ENCODE peak calls at places on chromosomes 11 and 22, in ten cellular contexts. One of them, this sample, is unnamed.

GRCh38 chr11:43268786-43269185 is 43.0 kb upstream of the API5 start:
- DNase-seq in K562: no peak
- DNase-seq in A549: no peak
- DNase-seq in gastrocnemius medialis: no peak
- DNase-seq in right lobe of liver: no peak
- DNase-seq in uterus: no peak
- DNase-seq in thyroid gland: no peak
- DNase-seq in stomach: no peak
- DNase-seq in upper lobe of left lung: no peak
- DNase-seq in IMR-90: no peak
- DNase-seq in this sample: no peak

GRCh38 chr22:22925795-22926358 is 38.3 kb downstream of the IGLL5 start:
- DNase-seq in K562: peak; percentile 65
- DNase-seq in A549: no peak
- DNase-seq in gastrocnemius medialis: no peak
- DNase-seq in right lobe of liver: no peak
- DNase-seq in uterus: no peak
- DNase-seq in thyroid gland: no peak
- DNase-seq in stomach: no peak
- DNase-seq in upper lobe of left lung: no peak
- DNase-seq in IMR-90: no peak
- DNase-seq in this sample: no peak

GRCh38 chr22:39146256-39147101 is 6.0 kb downstream of the CBX7 start:
- DNase-seq in K562: no peak
- DNase-seq in A549: no peak
- DNase-seq in gastrocnemius medialis: no peak
- DNase-seq in right lobe of liver: no peak
- DNase-seq in uterus: no peak
- DNase-seq in thyroid gland: no peak
- DNase-seq in stomach: no peak
- DNase-seq in upper lobe of left lung: no peak
- DNase-seq in IMR-90: no peak
- DNase-seq in this sample: no peak

GRCh38 chr11:35236667-35237003 is 97.7 kb downstream of the CD44 start:
- DNase-seq in K562: no peak
- DNase-seq in A549: no peak
- DNase-seq in gastrocnemius medialis: no peak
- DNase-seq in right lobe of liver: peak; percentile 33
- DNase-seq in uterus: no peak
- DNase-seq in thyroid gland: peak; percentile 45
- DNase-seq in stomach: no peak
- DNase-seq in upper lobe of left lung: peak; percentile 48
- DNase-seq in IMR-90: peak; percentile 60
- DNase-seq in this sample: no peak

GRCh38 chr11:118054712-118055640 is 21.9 kb upstream of the TMPRSS4 start:
- DNase-seq in K562: no peak
- DNase-seq in A549: no peak
- DNase-seq in gastrocnemius medialis: no peak
- DNase-seq in right lobe of liver: no peak
- DNase-seq in uterus: no peak
- DNase-seq in thyroid gland: no peak
- DNase-seq in stomach: peak; percentile 21
- DNase-seq in upper lobe of left lung: no peak
- DNase-seq in IMR-90: no peak
- DNase-seq in this sample: peak; percentile 59

GRCh38 chr11:107598225-107599139 is 7.5 kb downstream of the ELMOD1 start:
- DNase-seq in K562: no peak
- DNase-seq in A549: peak; percentile 29
- DNase-seq in gastrocnemius medialis: no peak
- DNase-seq in right lobe of liver: peak; percentile 48
- DNase-seq in uterus: no peak
- DNase-seq in thyroid gland: peak; percentile 17
- DNase-seq in stomach: no peak
- DNase-seq in upper lobe of left lung: peak; percentile 31
- DNase-seq in IMR-90: no peak
- DNase-seq in this sample: no peak

GRCh38 chr22:44357962-44358553 is 45.3 kb upstream of the SHISAL1 start:
- DNase-seq in K562: no peak
- DNase-seq in A549: no peak
- DNase-seq in gastrocnemius medialis: no peak
- DNase-seq in right lobe of liver: peak; percentile 11
- DNase-seq in uterus: peak; percentile 77
- DNase-seq in thyroid gland: peak; percentile 20
- DNase-seq in stomach: no peak
- DNase-seq in upper lobe of left lung: no peak
- DNase-seq in IMR-90: peak; percentile 24
- DNase-seq in this sample: no peak

GRCh38 chr22:37121887-37122591 is 12.5 kb upstream of the TMPRSS6 start:
- DNase-seq in K562: no peak
- DNase-seq in A549: peak; percentile 36
- DNase-seq in gastrocnemius medialis: no peak
- DNase-seq in right lobe of liver: no peak
- DNase-seq in uterus: no peak
- DNase-seq in thyroid gland: peak; percentile 53
- DNase-seq in stomach: peak; percentile 32
- DNase-seq in upper lobe of left lung: peak; percentile 60
- DNase-seq in IMR-90: peak; percentile 37
- DNase-seq in this sample: no peak

GRCh38 chr22:42484506-42484905 is 35.1 kb downstream of the RRP7A start:
- DNase-seq in K562: no peak
- DNase-seq in A549: no peak
- DNase-seq in gastrocnemius medialis: no peak
- DNase-seq in right lobe of liver: no peak
- DNase-seq in uterus: no peak
- DNase-seq in thyroid gland: peak; percentile 72
- DNase-seq in stomach: no peak
- DNase-seq in upper lobe of left lung: no peak
- DNase-seq in IMR-90: no peak
- DNase-seq in this sample: no peak

DNA sequence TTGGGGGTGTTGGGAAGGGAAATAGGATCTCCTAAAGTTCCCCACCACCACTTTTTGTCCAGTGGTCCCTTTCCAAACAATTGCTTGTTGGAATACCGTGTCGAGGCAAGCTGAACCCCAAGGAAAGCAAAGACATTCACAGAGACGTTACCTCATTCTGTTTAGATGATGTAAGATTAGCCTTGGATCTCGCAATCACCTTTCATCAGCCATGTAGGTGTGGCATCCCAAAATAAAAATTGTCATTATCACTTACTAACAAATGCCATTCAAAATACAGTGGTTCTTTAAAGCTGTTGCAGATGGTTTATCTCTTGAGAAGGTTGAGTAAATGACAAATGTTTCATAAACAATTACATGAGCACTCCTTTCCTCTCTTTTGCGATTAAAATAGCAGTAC is 86.5 kb upstream of the SLC25A18 start:
- DNase-seq in K562: no peak
- DNase-seq in A549: no peak
- DNase-seq in gastrocnemius medialis: no peak
- DNase-seq in right lobe of liver: no peak
- DNase-seq in uterus: no peak
- DNase-seq in thyroid gland: no peak
- DNase-seq in stomach: no peak
- DNase-seq in upper lobe of left lung: no peak
- DNase-seq in IMR-90: no peak
- DNase-seq in this sample: no peak
- H3K4me3 ChIP-seq in K562: no peak overlapping the region
- H3K4me3 ChIP-seq in A549: no peak overlapping the region
- H3K4me3 ChIP-seq in gastrocnemius medialis: peak overlapping the region; percentile 43
- H3K4me3 ChIP-seq in right lobe of liver: no peak overlapping the region
- H3K4me3 ChIP-seq in uterus: no peak overlapping the region
- H3K4me3 ChIP-seq in thyroid gland: no peak overlapping the region
- H3K4me3 ChIP-seq in stomach: peak overlapping the region; percentile 1
- H3K4me3 ChIP-seq in upper lobe of left lung: peak overlapping the region; percentile 30
- H3K4me3 ChIP-seq in IMR-90: no peak overlapping the region
- H3K4me3 ChIP-seq in this sample: no peak overlapping the region

GRCh38 chr22:27876684-27877083 is 42.4 kb downstream of the PITPNB start:
- DNase-seq in K562: no peak
- DNase-seq in A549: no peak
- DNase-seq in gastrocnemius medialis: no peak
- DNase-seq in right lobe of liver: no peak
- DNase-seq in uterus: no peak
- DNase-seq in thyroid gland: no peak
- DNase-seq in stomach: no peak
- DNase-seq in upper lobe of left lung: no peak
- DNase-seq in IMR-90: peak; percentile 27
- DNase-seq in this sample: no peak
- TF ChIP-seq CTCF in K562: no peak
- TF ChIP-seq CTCF in A549: no peak
- TF ChIP-seq CTCF in gastrocnemius medialis: no peak
- TF ChIP-seq CTCF in right lobe of liver: no peak
- TF ChIP-seq CTCF in uterus: no peak
- TF ChIP-seq CTCF in thyroid gland: no peak
- TF ChIP-seq CTCF in stomach: no peak
- TF ChIP-seq CTCF in upper lobe of left lung: no peak
- TF ChIP-seq CTCF in IMR-90: no peak
- TF ChIP-seq CTCF in this sample: no peak

GRCh38 chr11:74466916-74467885 is at the start of gene KCNE3:
- DNase-seq in K562: peak; percentile 86
- DNase-seq in A549: no peak
- DNase-seq in gastrocnemius medialis: no peak
- DNase-seq in right lobe of liver: peak; percentile 61
- DNase-seq in uterus: peak; percentile 66
- DNase-seq in thyroid gland: peak; percentile 67
- DNase-seq in stomach: peak; percentile 57
- DNase-seq in upper lobe of left lung: peak; percentile 64
- DNase-seq in IMR-90: no peak
- DNase-seq in this sample: peak; percentile 88
- TF ChIP-seq POLR2A in K562: no peak
- TF ChIP-seq POLR2A in A549: no peak
- TF ChIP-seq POLR2A in gastrocnemius medialis: no peak
- TF ChIP-seq POLR2A in right lobe of liver: no peak
- TF ChIP-seq POLR2A in uterus: no peak
- TF ChIP-seq POLR2A in thyroid gland: no peak
- TF ChIP-seq POLR2A in stomach: no peak
- TF ChIP-seq POLR2A in upper lobe of left lung: no peak
- TF ChIP-seq POLR2A in IMR-90: no peak
- TF ChIP-seq POLR2A in this sample: no peak

GRCh38 chr11:122440783-122441701 is 214.5 kb upstream of the UBASH3B start:
- DNase-seq in K562: no peak
- DNase-seq in A549: peak; percentile 29
- DNase-seq in gastrocnemius medialis: no peak
- DNase-seq in right lobe of liver: peak; percentile 27
- DNase-seq in uterus: peak; percentile 30
- DNase-seq in thyroid gland: peak; percentile 33
- DNase-seq in stomach: no peak
- DNase-seq in upper lobe of left lung: no peak
- DNase-seq in IMR-90: no peak
- DNase-seq in this sample: peak; percentile 89
- H3K4me3 ChIP-seq in K562: no peak overlapping the region
- H3K4me3 ChIP-seq in A549: peak overlapping the region; percentile 52
- H3K4me3 ChIP-seq in gastrocnemius medialis: peak overlapping the region; percentile 60
- H3K4me3 ChIP-seq in right lobe of liver: peak overlapping the region; percentile 68
- H3K4me3 ChIP-seq in uterus: peak overlapping the region; percentile 54
- H3K4me3 ChIP-seq in thyroid gland: no peak overlapping the region
- H3K4me3 ChIP-seq in stomach: peak overlapping the region; percentile 44
- H3K4me3 ChIP-seq in upper lobe of left lung: peak overlapping the region; percentile 46
- H3K4me3 ChIP-seq in IMR-90: peak overlapping the region; percentile 36
- H3K4me3 ChIP-seq in this sample: no peak overlapping the region

GRCh38 chr11:109641549-109641948 is 219.6 kb downstream of the C11orf87 start:
- DNase-seq in K562: no peak
- DNase-seq in A549: peak; percentile 13
- DNase-seq in gastrocnemius medialis: no peak
- DNase-seq in right lobe of liver: no peak
- DNase-seq in uterus: no peak
- DNase-seq in thyroid gland: no peak
- DNase-seq in stomach: no peak
- DNase-seq in upper lobe of left lung: no peak
- DNase-seq in IMR-90: peak; percentile 38
- DNase-seq in this sample: no peak
- TF ChIP-seq CTCF in K562: no peak
- TF ChIP-seq CTCF in A549: peak; percentile 5
- TF ChIP-seq CTCF in gastrocnemius medialis: no peak
- TF ChIP-seq CTCF in right lobe of liver: no peak
- TF ChIP-seq CTCF in uterus: no peak
- TF ChIP-seq CTCF in thyroid gland: no peak
- TF ChIP-seq CTCF in stomach: no peak
- TF ChIP-seq CTCF in upper lobe of left lung: no peak
- TF ChIP-seq CTCF in IMR-90: peak; percentile 8
- TF ChIP-seq CTCF in this sample: no peak

DNA sequence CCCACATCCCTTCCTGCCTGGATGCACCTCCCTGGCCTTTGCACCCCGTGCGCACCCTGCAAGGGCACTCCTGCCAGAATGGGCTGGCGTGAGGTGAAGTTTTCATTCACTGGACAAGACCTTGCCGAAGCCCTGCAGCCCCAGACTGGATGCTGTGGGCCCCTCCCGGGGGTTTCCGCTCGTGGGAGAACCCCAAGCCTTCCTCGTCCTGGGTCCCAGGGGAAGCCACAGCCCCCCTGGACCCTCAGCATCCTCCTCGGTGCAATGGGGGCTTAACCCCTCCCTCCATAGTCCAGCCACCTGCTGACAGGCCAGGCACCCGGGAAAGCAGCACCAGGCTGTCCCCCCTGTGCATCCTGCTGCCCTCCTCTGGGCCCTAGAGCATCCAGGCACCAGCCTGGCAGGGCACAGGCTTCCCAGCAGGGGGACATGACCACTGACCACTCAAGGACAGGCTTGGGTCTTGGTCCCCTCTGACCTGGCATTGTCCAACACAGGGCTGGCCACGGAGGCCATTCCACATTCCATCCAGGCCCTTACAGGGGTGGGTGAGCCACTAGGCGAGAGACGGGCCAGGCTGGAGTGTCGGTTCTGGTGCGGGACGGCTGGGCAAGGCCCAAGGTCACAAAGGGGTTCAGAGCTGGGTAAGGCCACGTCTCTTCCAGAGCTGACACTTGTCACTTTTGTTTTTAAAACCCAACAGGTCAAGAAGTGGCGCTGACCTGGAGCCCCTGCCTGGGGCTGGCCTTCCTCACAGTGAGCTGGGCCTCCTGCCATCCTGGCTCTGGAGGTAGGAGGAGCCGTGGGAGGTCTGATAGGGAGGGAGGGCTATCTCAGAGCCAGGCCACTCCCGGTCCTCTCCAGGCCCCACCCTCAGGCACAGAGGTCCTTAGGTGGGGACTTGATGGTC is 41.5 kb upstream of the PPARA start:
- DNase-seq in K562: peak; percentile 67
- DNase-seq in A549: peak; percentile 73
- DNase-seq in gastrocnemius medialis: no peak
- DNase-seq in right lobe of liver: peak; percentile 78
- DNase-seq in uterus: peak; percentile 75
- DNase-seq in thyroid gland: peak; percentile 43
- DNase-seq in stomach: peak; percentile 79
- DNase-seq in upper lobe of left lung: peak; percentile 54
- DNase-seq in IMR-90: peak; percentile 23
- DNase-seq in this sample: no peak
- TF ChIP-seq POLR2A in K562: no peak
- TF ChIP-seq POLR2A in A549: no peak
- TF ChIP-seq POLR2A in gastrocnemius medialis: no peak
- TF ChIP-seq POLR2A in right lobe of liver: no peak
- TF ChIP-seq POLR2A in uterus: no peak
- TF ChIP-seq POLR2A in thyroid gland: no peak
- TF ChIP-seq POLR2A in stomach: no peak
- TF ChIP-seq POLR2A in upper lobe of left lung: no peak
- TF ChIP-seq POLR2A in IMR-90: no peak
- TF ChIP-seq POLR2A in this sample: no peak

This sample was measured in lower leg skin.